ENCODE peak calls at places on chromosomes 7 and 10, in four cellular contexts. X, Z, N and V are unnamed samples.

GRCh38 chr10:129078746-129079480 is 388.1 kb upstream of the MGMT start:
- DNase-seq in X (no peak), Z (no peak), N (no peak), V (no peak)

GRCh38 chr7:100567045-100567730 is 6.5 kb downstream of the SAP25 start:
- DNase-seq in X (no peak), Z (no peak), N (peak; percentile 61), V (no peak)

GRCh38 chr7:149838992-149839408 is 825 bp downstream of the ZNF862 start:
- DNase-seq in X (no peak), Z (no peak), N (no peak), V (no peak)

GRCh38 chr10:97977673-97978072 is 52.7 kb downstream of the CRTAC1 start:
- DNase-seq in X (no peak), Z (no peak), N (no peak), V (no peak)

GRCh38 chr10:71801357-71801756 is 28.0 kb upstream of the VSIR start:
- DNase-seq in X (no peak), Z (no peak), N (no peak), V (no peak)

GRCh38 chr10:67818323-67818722 is 19.7 kb downstream of the DNAJC12 start:
- DNase-seq in X (no peak), Z (no peak), N (no peak), V (no peak)

GRCh38 chr10:118621304-118621942 is 26.0 kb upstream of the PRLHR start:
- DNase-seq in X (no peak), Z (no peak), N (no peak), V (no peak)

GRCh38 chr10:75593690-75594556 is 162.5 kb downstream of the LRMDA start:
- DNase-seq in X (no peak), Z (peak; percentile 24), N (no peak), V (no peak)

GRCh38 chr10:4810093-4810492 is 15.9 kb upstream of the AKR1E2 start:
- DNase-seq in X (no peak), Z (no peak), N (no peak), V (no peak)

GRCh38 chr10:88515235-88515634 is 67.9 kb downstream of the RNLS start:
- DNase-seq in X (no peak), Z (no peak), N (no peak), V (no peak)

GRCh38 chr10:61760943-61761824 is 98.5 kb downstream of the CABCOCO1 start:
- DNase-seq in X (no peak), Z (no peak), N (no peak), V (no peak)

GRCh38 chr10:51176976-51177690 is 102.8 kb downstream of the PRKG1 start:
- DNase-seq in X (no peak), Z (no peak), N (no peak), V (no peak)

GRCh38 chr10:33237736-33238624 is 96.5 kb downstream of the NRP1 start:
- DNase-seq in X (no peak), Z (no peak), N (no peak), V (no peak)

GRCh38 chr10:2201534-2202104 is 464.3 kb upstream of the ADARB2 start:
- DNase-seq in X (no peak), Z (no peak), N (no peak), V (no peak)

GRCh38 chr10:31693499-31693898 is 235.1 kb downstream of the ARHGAP12 start:
- DNase-seq in X (no peak), Z (no peak), N (no peak), V (no peak)

GRCh38 chr10:116752563-116752962 is 10.2 kb upstream of the HSPA12A start:
- DNase-seq in X (no peak), Z (no peak), N (no peak), V (no peak)

GRCh38 chr10:122199070-122199469 is 72.0 kb upstream of the BTBD16 start:
- DNase-seq in X (no peak), Z (no peak), N (no peak), V (no peak)

GRCh38 chr7:96303686-96304443 is 18.0 kb downstream of the SLC25A13 start:
- DNase-seq in X (no peak), Z (no peak), N (no peak), V (no peak)

GRCh38 chr10:125936331-125936730 is 40.0 kb downstream of the FANK1 start:
- DNase-seq in X (no peak), Z (no peak), N (no peak), V (no peak)

GRCh38 chr10:69968830-69969229 is 83.8 kb upstream of the MACROH2A2 start:
- DNase-seq in X (no peak), Z (no peak), N (no peak), V (no peak)

GRCh38 chr7:121547341-121548092 is 151.4 kb upstream of the FAM3C start:
- DNase-seq in X (no peak), Z (no peak), N (no peak), V (no peak)

GRCh38 chr7:82605247-82605864 is 161.8 kb upstream of the CACNA2D1 start:
- DNase-seq in X (no peak), Z (no peak), N (no peak), V (no peak)

GRCh38 chr10:35639651-35640311 is 2.3 kb downstream of the FZD8 start:
- DNase-seq in X (peak; percentile 34), Z (peak; percentile 37), N (peak; percentile 70), V (no peak)
- TF ChIP-seq CTCF in X (no peak), Z (peak; percentile 19), N (no peak), V (no peak)

GRCh38 chr10:83995932-83996331 is 143.4 kb upstream of the GHITM start:
- DNase-seq in X (no peak), Z (no peak), N (no peak), V (no peak)

GRCh38 chr10:83988435-83988834 is 150.9 kb upstream of the GHITM start:
- DNase-seq in X (no peak), Z (no peak), N (no peak), V (no peak)

GRCh38 chr10:83994351-83994750 is 145.0 kb upstream of the GHITM start:
- DNase-seq in X (no peak), Z (no peak), N (no peak), V (no peak)

GRCh38 chr10:83990126-83990525 is 149.2 kb upstream of the GHITM start:
- DNase-seq in X (no peak), Z (no peak), N (no peak), V (no peak)

GRCh38 chr10:83991986-83992753 is 147.1 kb upstream of the GHITM start:
- DNase-seq in X (peak; percentile 34), Z (peak; percentile 14), N (no peak), V (no peak)
- TF ChIP-seq CTCF in X (peak; percentile 33), Z (peak; percentile 61), N (peak; percentile 31), V (no peak)

DNA sequence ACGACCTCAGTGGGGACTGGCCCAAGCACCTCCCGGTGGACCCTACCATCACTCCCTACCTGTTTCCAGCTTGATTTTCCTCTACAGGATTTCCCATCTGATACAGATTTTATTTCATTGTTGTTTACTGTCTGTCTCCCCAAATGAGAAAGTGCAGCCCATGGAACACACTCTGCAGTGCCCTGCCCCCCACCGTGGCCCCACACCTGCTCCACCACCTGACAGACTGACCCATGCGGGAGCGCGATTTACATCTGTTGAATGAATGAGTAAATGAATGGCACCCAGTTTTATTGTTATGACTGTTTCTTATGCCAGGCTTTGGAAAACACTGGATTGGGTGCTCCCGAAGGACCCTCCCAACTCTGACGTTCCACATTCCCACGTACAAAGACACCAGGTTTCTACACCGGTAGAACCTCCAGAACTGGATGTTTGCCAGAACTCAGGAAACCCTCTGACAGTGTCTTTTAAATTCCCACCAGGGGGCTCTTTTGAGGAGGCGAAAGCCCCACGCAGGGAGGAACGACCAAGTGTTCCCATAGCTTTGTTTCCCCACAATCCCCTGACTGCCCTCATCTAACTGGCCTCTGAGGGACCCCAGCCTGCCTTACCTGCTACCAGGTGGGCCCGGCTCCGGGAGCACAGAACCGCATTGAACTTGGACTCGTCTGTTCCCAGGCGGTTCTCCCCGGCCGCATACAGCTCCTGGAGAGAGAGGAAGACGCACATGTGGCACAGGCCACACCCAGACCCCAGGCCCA is 29.0 kb downstream of the PLAC9 start:
- DNase-seq in X (no peak), Z (no peak), N (no peak), V (no peak)
- TF ChIP-seq CTCF in X (peak; percentile 32), Z (peak; percentile 52), N (no peak), V (no peak)

DNA sequence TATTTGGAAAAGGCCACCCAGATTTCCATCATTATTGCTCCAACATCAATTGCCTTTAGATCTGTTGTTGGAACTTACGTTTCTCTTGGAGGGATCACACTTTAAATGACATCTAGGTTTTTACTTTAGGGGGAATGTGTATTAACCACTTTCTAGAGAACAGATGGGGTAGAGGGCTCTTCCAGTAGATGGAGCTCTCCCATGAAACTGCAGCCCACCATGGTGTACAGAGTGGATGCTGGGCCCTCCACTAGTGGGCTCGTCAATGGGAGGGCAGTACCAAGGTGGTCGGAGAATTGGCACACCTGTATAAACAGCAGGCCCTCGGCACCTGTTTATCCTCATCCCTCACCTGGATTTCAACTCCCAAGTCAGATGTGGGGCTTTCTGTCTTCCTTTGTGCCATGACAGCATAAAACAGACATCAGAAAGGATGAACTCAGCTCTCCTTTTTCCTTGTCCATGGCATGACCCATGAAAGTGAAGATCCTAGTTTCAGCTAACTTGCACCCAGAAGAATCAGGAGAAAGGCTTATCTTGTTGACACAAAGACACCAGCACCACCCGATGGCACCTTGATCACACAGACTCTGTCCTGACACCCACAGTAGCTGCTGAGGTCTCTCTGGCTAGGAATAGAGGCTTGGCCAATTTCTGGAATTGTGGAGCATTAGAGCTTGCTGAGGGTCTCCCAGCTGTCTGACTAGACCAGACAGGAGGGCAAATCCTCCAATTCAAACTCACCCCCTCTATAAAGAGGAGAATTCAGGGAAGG is 150.5 kb downstream of the CYP26A1 start:
- DNase-seq in X (no peak), Z (no peak), N (no peak), V (no peak)
- TF ChIP-seq CTCF in X (no peak), Z (no peak), N (no peak), V (no peak)

GRCh38 chr7:103983201-103983977 is 6.1 kb downstream of the RELN start:
- DNase-seq in X (no peak), Z (no peak), N (no peak), V (no peak)

GRCh38 chr7:103984050-103984449 is 5.4 kb downstream of the RELN start:
- DNase-seq in X (no peak), Z (no peak), N (no peak), V (no peak)

GRCh38 chr7:103985565-103986126 is 3.8 kb downstream of the RELN start:
- DNase-seq in X (no peak), Z (no peak), N (no peak), V (no peak)

DNA sequence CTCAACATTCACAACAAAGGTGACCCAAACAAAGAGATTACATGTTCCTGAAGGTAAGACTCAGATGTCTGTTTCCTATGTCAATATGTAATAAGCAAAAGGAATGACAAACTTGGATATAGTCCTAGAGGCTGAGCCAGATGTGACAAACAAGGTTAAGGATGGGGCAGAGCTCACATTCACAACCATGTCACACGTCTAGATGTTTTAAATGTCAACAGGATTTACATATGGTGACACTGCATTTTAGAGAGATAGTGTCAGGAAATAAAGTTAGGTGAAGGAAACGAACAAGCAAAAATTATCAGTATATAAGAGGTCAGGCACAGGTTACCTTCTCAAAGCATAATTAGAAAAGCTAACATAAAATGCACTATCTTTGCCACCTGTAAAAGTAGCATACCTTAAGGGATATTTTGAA is 8.4 kb downstream of the RELN start:
- DNase-seq in X (no peak), Z (no peak), N (no peak), V (no peak)
- TF ChIP-seq CTCF in X (no peak), Z (no peak), N (no peak), V (no peak)

DNA sequence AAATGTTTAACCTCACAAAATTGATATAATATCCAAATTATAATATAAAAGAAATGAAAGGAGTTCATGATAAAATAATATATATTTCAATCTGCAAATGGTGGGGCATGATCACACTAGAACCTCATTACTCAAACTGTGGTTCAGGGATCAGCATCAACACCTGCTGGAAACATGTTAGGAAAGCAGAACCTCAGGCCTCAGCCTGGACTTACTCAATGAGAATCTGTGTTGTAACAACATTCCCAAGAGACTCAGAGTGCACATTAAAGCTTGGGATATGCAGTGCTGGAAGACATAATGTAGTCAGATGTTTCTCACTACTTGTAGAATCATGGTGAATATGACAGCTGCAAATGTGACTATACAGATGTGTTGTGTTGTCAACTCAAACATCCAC is 81.7 kb upstream of the ITPRID1 start:
- DNase-seq in X (no peak), Z (no peak), N (no peak), V (no peak)
- TF ChIP-seq CTCF in X (no peak), Z (no peak), N (no peak), V (no peak)